ENCODE peak calls at places on chromosomes 5 and 9, in seven cellular contexts. W, J, K, R, L, X and U are unnamed samples.

GRCh38 chr5:146667633-146668032 is 151.6 kb upstream of the GPR151 start:
- DNase-seq in W (peak), J (no peak), K (peak), R (no peak), L (no peak), X (no peak), U (peak)

GRCh38 chr5:179549973-179550510 is 312 bp upstream of the RUFY1 start:
- DNase-seq in W (peak), J (no peak), K (no peak), R (no peak), L (no peak), X (peak), U (peak)

GRCh38 chr5:128551476-128551875 is 13.4 kb upstream of the FBN2 start:
- DNase-seq in W (no peak), J (no peak), K (no peak), R (no peak), L (no peak), X (no peak), U (no peak)

GRCh38 chr9:121242219-121242954 is 25.6 kb upstream of the GSN start:
- DNase-seq in W (peak), J (no peak), K (peak), R (no peak), L (no peak), X (no peak), U (no peak)

GRCh38 chr9:133517711-133518110 is 7.0 kb downstream of the MYMK start:
- DNase-seq in W (no peak), J (no peak), K (no peak), R (no peak), L (peak), X (no peak), U (no peak)

GRCh38 chr9:133866946-133867345 is 125.2 kb downstream of the VAV2 start:
- DNase-seq in W (no peak), J (no peak), K (no peak), R (no peak), L (no peak), X (no peak), U (no peak)

GRCh38 chr5:591746-592145 is 20.4 kb upstream of the CEP72 start:
- DNase-seq in W (no peak), J (no peak), K (no peak), R (no peak), L (no peak), X (no peak), U (peak)

GRCh38 chr9:4334439-4334838 is 34.6 kb upstream of the GLIS3 start:
- DNase-seq in W (no peak), J (peak), K (no peak), R (peak), L (peak), X (no peak), U (peak)

GRCh38 chr5:60835554-60835953 is 8.5 kb downstream of the ELOVL7 start:
- DNase-seq in W (peak), J (no peak), K (no peak), R (no peak), L (no peak), X (no peak), U (no peak)

GRCh38 chr5:147098233-147098790 is 136.5 kb upstream of the STK32A start:
- DNase-seq in W (peak), J (peak), K (peak), R (no peak), L (no peak), X (peak), U (peak)

GRCh38 chr9:469672-470040 is 255.0 kb downstream of the DOCK8 start:
- DNase-seq in W (no peak), J (no peak), K (no peak), R (no peak), L (peak), X (peak), U (peak)

GRCh38 chr5:119397518-119398380 is 41.9 kb downstream of the TNFAIP8 start:
- DNase-seq in W (peak), J (no peak), K (peak), R (no peak), L (no peak), X (no peak), U (no peak)

GRCh38 chr9:29514336-29514735 is 1941.1 kb upstream of the C9orf72 start:
- DNase-seq in W (peak), J (peak), K (no peak), R (no peak), L (no peak), X (no peak), U (peak)

GRCh38 chr9:75803130-75803529 is 87.3 kb upstream of the PCSK5 start:
- DNase-seq in W (peak), J (peak), K (peak), R (no peak), L (no peak), X (no peak), U (no peak)

GRCh38 chr5:104018299-104018698 is 455.7 kb upstream of the NUDT12 start:
- DNase-seq in W (no peak), J (peak), K (no peak), R (no peak), L (no peak), X (no peak), U (peak)

GRCh38 chr9:119289740-119290139 is 79.5 kb downstream of the BRINP1 start:
- DNase-seq in W (peak), J (peak), K (peak), R (peak), L (no peak), X (peak), U (peak)

GRCh38 chr5:57532513-57533497 is 50.2 kb upstream of the ACTBL2 start:
- DNase-seq in W (peak), J (peak), K (peak), R (no peak), L (no peak), X (no peak), U (no peak)

GRCh38 chr9:130117816-130118632 is 54.2 kb upstream of the NCS1 start:
- DNase-seq in W (peak), J (peak), K (peak), R (no peak), L (no peak), X (no peak), U (peak)

GRCh38 chr9:14372437-14373318 is 58.7 kb upstream of the NFIB start:
- DNase-seq in W (peak), J (peak), K (peak), R (no peak), L (no peak), X (no peak), U (peak)

GRCh38 chr9:20200900-20201495 is 412.2 kb upstream of the SLC24A2 start:
- DNase-seq in W (no peak), J (peak), K (no peak), R (no peak), L (no peak), X (no peak), U (no peak)

GRCh38 chr5:111337133-111337532 is 112.9 kb downstream of the CAMK4 start:
- DNase-seq in W (no peak), J (no peak), K (no peak), R (no peak), L (no peak), X (no peak), U (peak)

GRCh38 chr5:117060099-117060498 is 485.5 kb upstream of the SEMA6A start:
- DNase-seq in W (no peak), J (no peak), K (no peak), R (no peak), L (no peak), X (no peak), U (no peak)

GRCh38 chr5:75091597-75091996 is 39.2 kb upstream of the GCNT4 start:
- DNase-seq in W (peak), J (peak), K (no peak), R (no peak), L (no peak), X (no peak), U (no peak)

GRCh38 chr5:107673106-107673367 is 2.3 kb upstream of the EFNA5 start:
- DNase-seq in W (no peak), J (no peak), K (peak), R (no peak), L (no peak), X (no peak), U (no peak)

GRCh38 chr9:100525563-100525962 is 52.3 kb upstream of the CAVIN4 start:
- DNase-seq in W (no peak), J (no peak), K (no peak), R (no peak), L (no peak), X (no peak), U (no peak)